ENCODE peak calls at places on chromosomes 12 and 14, in five cellular contexts. G, J, T, Y and E are unnamed samples.

GRCh38 chr14:23300687-23301223 is 1.9 kb downstream of the PPP1R3E start:
- DNase-seq in G (no peak), J (peak), T (peak), Y (peak), E (no peak)

GRCh38 chr12:75913502-75914110 is 118.0 kb downstream of the PHLDA1 start:
- DNase-seq in G (no peak), J (no peak), T (no peak), Y (no peak), E (no peak)

GRCh38 chr14:100274250-100274649 is 32.0 kb downstream of the SLC25A29 start:
- DNase-seq in G (no peak), J (no peak), T (no peak), Y (no peak), E (no peak)

GRCh38 chr12:34389378-34390170 is 367.3 kb downstream of the ALG10 start:
- DNase-seq in G (no peak), J (peak), T (no peak), Y (no peak), E (no peak)

GRCh38 chr12:95789126-95790024 is 1.2 kb downstream of the NTN4 start:
- DNase-seq in G (no peak), J (peak), T (peak), Y (peak), E (no peak)

GRCh38 chr12:116881325-116881866 is at the start of gene HRK:
- DNase-seq in G (no peak), J (no peak), T (no peak), Y (no peak), E (no peak)

GRCh38 chr12:102522768-102523167 is 42.4 kb upstream of the IGF1 start:
- DNase-seq in G (no peak), J (no peak), T (no peak), Y (no peak), E (no peak)

GRCh38 chr12:68310370-68310769 is 21.8 kb downstream of the MDM1 start:
- DNase-seq in G (no peak), J (no peak), T (no peak), Y (peak), E (no peak)

GRCh38 chr14:75247286-75247922 is 31.2 kb upstream of the FOS start:
- DNase-seq in G (peak), J (no peak), T (no peak), Y (no peak), E (peak)

GRCh38 chr14:23436327-23437141 is 1.1 kb upstream of the MYH7 start:
- DNase-seq in G (no peak), J (no peak), T (no peak), Y (no peak), E (no peak)

GRCh38 chr14:63050694-63051093 is 5.4 kb upstream of the KCNH5 start:
- DNase-seq in G (no peak), J (no peak), T (no peak), Y (no peak), E (no peak)

GRCh38 chr14:63051301-63051700 is 6.0 kb upstream of the KCNH5 start:
- DNase-seq in G (no peak), J (no peak), T (no peak), Y (no peak), E (no peak)

GRCh38 chr14:63045234-63045611 is at the start of gene KCNH5:
- DNase-seq in G (no peak), J (peak), T (no peak), Y (peak), E (no peak)

GRCh38 chr14:63046339-63047268 is 1.3 kb upstream of the KCNH5 start:
- DNase-seq in G (no peak), J (no peak), T (no peak), Y (no peak), E (no peak)

GRCh38 chr14:63045612-63046320 is 508 bp upstream of the KCNH5 start:
- DNase-seq in G (no peak), J (peak), T (no peak), Y (peak), E (no peak)
- H3K4me3 ChIP-seq in G (no peak), J (peak), T (no peak), Y (peak), E (no peak)

GRCh38 chr12:32896438-32897275 is at the start of gene PKP2:
- DNase-seq in G (no peak), J (peak), T (peak), Y (no peak), E (no peak)
- H3K4me3 ChIP-seq in G (peak), J (peak), T (peak), Y (peak), E (no peak)

GRCh38 chr12:52947738-52948423 is 1.0 kb upstream of the KRT18 start:
- DNase-seq in G (no peak), J (no peak), T (no peak), Y (no peak), E (no peak)
- H3K4me3 ChIP-seq in G (no peak), J (no peak), T (no peak), Y (no peak), E (no peak)

GRCh38 chr12:120229583-120230325 is 28.8 kb upstream of the RPLP0 start:
- DNase-seq in G (no peak), J (peak), T (peak), Y (no peak), E (no peak)
- H3K4me3 ChIP-seq in G (peak), J (no peak), T (no peak), Y (no peak), E (no peak)